ENCODE peak calls at places on chromosomes 1 and 21, in ten cellular contexts. K, L, M, Y, V, A, P, X, B and Z are unnamed samples.

GRCh38 chr1:234863596-234863995 is 253.6 kb upstream of the IRF2BP2 start:
- DNase-seq in M (no peak), K (no peak), V (no peak), Y (no peak), L (no peak), B (no peak), P (no peak), X (no peak), A (no peak), Z (no peak)

GRCh38 chr1:39943471-39944290 is 11.3 kb upstream of the MFSD2A start:
- DNase-seq in A (no peak), B (no peak), X (no peak), K (no peak), M (no peak), Y (peak; percentile 18), L (no peak), V (no peak), P (no peak), Z (no peak)

GRCh38 chr1:226355679-226356583 is 47.0 kb upstream of the LIN9 start:
- DNase-seq in L (no peak), B (no peak), K (peak; percentile 19), Y (peak; percentile 23), P (no peak), V (peak; percentile 41), X (no peak), M (no peak), A (no peak), Z (no peak)

GRCh38 chr1:44077421-44077820 is 41.2 kb upstream of the KLF17 start:
- DNase-seq in M (no peak), K (no peak), V (no peak), A (no peak), P (no peak), Y (no peak), B (no peak), L (no peak), X (no peak), Z (no peak)

GRCh38 chr1:115671176-115672062 is 29.6 kb downstream of the VANGL1 start:
- DNase-seq in X (no peak), P (no peak), A (no peak), Y (no peak), M (peak; percentile 22), B (no peak), L (no peak), V (no peak), K (peak; percentile 22), Z (no peak)

GRCh38 chr1:50139339-50139738 is 30.6 kb downstream of the ELAVL4 start:
- DNase-seq in Y (peak; percentile 76), A (no peak), K (no peak), X (no peak), P (no peak), B (no peak), V (no peak), L (no peak), M (no peak), Z (no peak)

GRCh38 chr1:197519741-197520334 is 251.8 kb downstream of the CRB1 start:
- DNase-seq in V (peak; percentile 2), K (no peak), P (no peak), Y (no peak), X (no peak), L (peak; percentile 2), A (no peak), B (no peak), M (no peak), Z (no peak)

GRCh38 chr1:42214447-42214871 is 49.9 kb upstream of the GUCA2A start:
- DNase-seq in Y (peak; percentile 16), P (peak; percentile 58), X (peak; percentile 11), A (no peak), K (no peak), B (no peak), L (peak; percentile 57), V (no peak), M (peak; percentile 44), Z (no peak)

GRCh38 chr1:214327519-214327918 is 46.6 kb downstream of the SMYD2 start:
- DNase-seq in B (no peak), K (no peak), Y (no peak), A (no peak), V (no peak), M (no peak), X (no peak), P (no peak), L (no peak), Z (no peak)

GRCh38 chr1:51924455-51924854 is 45.9 kb upstream of the NRDC start:
- DNase-seq in M (no peak), P (no peak), X (no peak), Y (no peak), K (no peak), B (no peak), A (no peak), L (no peak), V (no peak), Z (no peak)

GRCh38 chr1:3313579-3313955 is 140.9 kb upstream of the ARHGEF16 start:
- DNase-seq in L (peak; percentile 90), V (no peak), X (peak; percentile 72), A (no peak), B (no peak), P (peak; percentile 90), M (peak; percentile 94), Y (no peak), K (peak; percentile 84), Z (no peak)

GRCh38 chr21:45528028-45528705 is 14.1 kb downstream of the SLC19A1 start:
- DNase-seq in L (no peak), K (no peak), A (no peak), Y (no peak), V (no peak), X (no peak), B (no peak), M (no peak), P (peak; percentile 6), Z (no peak)

GRCh38 chr1:53541761-53542550 is 82.8 kb downstream of the DMRTB1 start:
- DNase-seq in A (no peak), P (peak; percentile 22), M (peak; percentile 47), V (peak; percentile 33), X (peak; percentile 80), K (no peak), Y (no peak), L (peak; percentile 34), B (no peak), Z (no peak)

GRCh38 chr1:155060736-155061135 is 2.8 kb upstream of the EFNA4 start:
- DNase-seq in L (no peak), X (no peak), V (no peak), M (no peak), Y (no peak), A (no peak), B (no peak), K (no peak), P (no peak), Z (no peak)

GRCh38 chr1:67814121-67814772 is 19.0 kb downstream of the GNG12 start:
- DNase-seq in M (no peak), L (no peak), X (no peak), Y (no peak), P (no peak), A (no peak), K (no peak), B (no peak), V (no peak), Z (no peak)

GRCh38 chr1:6342031-6342430 is 51.5 kb downstream of the ACOT7 start:
- DNase-seq in X (no peak), V (no peak), M (no peak), P (no peak), Y (no peak), K (no peak), B (no peak), A (no peak), L (no peak), Z (no peak)

GRCh38 chr1:69413129-69413528 is 154.6 kb upstream of the LRRC7 start:
- DNase-seq in B (no peak), A (no peak), X (no peak), V (no peak), P (no peak), M (no peak), Y (no peak), L (no peak), K (no peak), Z (no peak)

GRCh38 chr1:53733447-53733931 is 5.5 kb downstream of the GLIS1 start:
- DNase-seq in B (no peak), X (no peak), M (peak; percentile 59), Y (no peak), A (no peak), K (no peak), P (no peak), L (no peak), V (no peak), Z (no peak)

GRCh38 chr1:107829083-107829771 is 135.8 kb downstream of the VAV3 start:
- DNase-seq in B (no peak), A (no peak), P (no peak), Y (peak; percentile 4), K (no peak), X (no peak), M (peak; percentile 27), L (no peak), V (peak; percentile 31), Z (no peak)

GRCh38 chr21:41411449-41412089 is 14.5 kb upstream of the MX1 start:
- DNase-seq in L (no peak), V (no peak), P (peak; percentile 58), K (no peak), B (no peak), M (no peak), X (no peak), Y (peak; percentile 15), A (no peak), Z (peak; percentile 24)

GRCh38 chr1:213183036-213183672 is 132.1 kb downstream of the RPS6KC1 start:
- DNase-seq in V (no peak), B (no peak), P (no peak), Y (no peak), M (no peak), L (no peak), A (no peak), K (no peak), X (no peak), Z (no peak)

GRCh38 chr1:212012034-212012740 is 23.2 kb downstream of the INTS7 start:
- DNase-seq in K (peak; percentile 50), B (peak; percentile 43), P (peak; percentile 76), M (peak; percentile 40), Y (peak; percentile 57), X (peak; percentile 24), A (no peak), V (peak; percentile 24), L (peak; percentile 47), Z (peak; percentile 59)

GRCh38 chr1:56506951-56507437 is 72.4 kb downstream of the PLPP3 start:
- DNase-seq in Y (no peak), L (no peak), B (no peak), A (no peak), V (no peak), X (no peak), M (no peak), P (no peak), K (no peak), Z (no peak)

GRCh38 chr1:167344112-167344511 is 123.4 kb downstream of the POU2F1 start:
- DNase-seq in X (no peak), Y (no peak), L (no peak), B (no peak), P (no peak), K (no peak), V (no peak), M (peak; percentile 89), A (no peak), Z (no peak)

GRCh38 chr1:92398519-92398918 is 88.2 kb downstream of the GFI1 start:
- DNase-seq in B (no peak), L (no peak), Y (no peak), K (no peak), X (no peak), P (no peak), A (no peak), V (no peak), M (no peak), Z (no peak)

GRCh38 chr1:173050865-173051264 is at the start of gene TNFSF18:
- DNase-seq in K (no peak), A (no peak), L (peak; percentile 44), B (no peak), Y (peak; percentile 13), M (peak; percentile 67), P (peak; percentile 13), V (no peak), X (no peak), Z (no peak)

GRCh38 chr1:175169305-175170018 is 23.1 kb downstream of the KIAA0040 start:
- DNase-seq in L (no peak), A (no peak), K (no peak), B (no peak), Y (peak; percentile 19), M (no peak), P (no peak), V (no peak), X (no peak), Z (no peak)

GRCh38 chr1:111290640-111291039 is at the start of gene CHIA:
- DNase-seq in X (no peak), Y (peak; percentile 95), M (no peak), B (no peak), P (no peak), L (no peak), K (no peak), A (no peak), V (peak; percentile 41), Z (no peak)